ENCODE peak calls at places on chromosomes 16 and 17, in ten cellular contexts. X is heart right ventricle, T is AG04450, V is bronchial epithelial cell, M is tibial nerve, F is Peyer's patch, G is AG09309, N is adrenal gland, E is ovary, A is Panc1. K is an unnamed sample.

GRCh38 chr16:58194790-58195189 is 3.1 kb downstream of the CSNK2A2 start:
- DNase-seq in G (no peak), A (no peak), X (no peak), M (no peak), F (no peak), E (no peak), V (no peak), N (no peak), T (no peak), K (no peak)

GRCh38 chr17:752620-753219 is 656 bp upstream of the GEMIN4 start:
- DNase-seq in E (peak), N (peak), F (peak), M (peak), A (no peak), G (no peak), V (no peak), T (peak), X (peak), K (no peak)

GRCh38 chr16:52068447-52069074 is 478.4 kb downstream of the TOX3 start:
- DNase-seq in M (no peak), X (no peak), E (no peak), N (peak), G (no peak), F (no peak), T (no peak), V (peak), A (no peak), K (no peak)

GRCh38 chr17:49691086-49691676 is 13.3 kb upstream of the SPOP start:
- DNase-seq in T (no peak), V (no peak), F (no peak), N (no peak), E (peak), X (no peak), A (no peak), G (peak), M (peak), K (no peak)

GRCh38 chr17:63709110-63709509 is 9.2 kb upstream of the LIMD2 start:
- DNase-seq in X (no peak), M (no peak), T (no peak), V (no peak), F (no peak), A (no peak), G (no peak), E (no peak), N (peak), K (no peak)

GRCh38 chr16:83187404-83187803 is 560.6 kb downstream of the CDH13 start:
- DNase-seq in X (no peak), V (peak), F (no peak), E (no peak), N (no peak), M (no peak), G (peak), A (no peak), T (peak), K (no peak)

GRCh38 chr16:67015317-67015731 is 13.6 kb upstream of the CBFB start:
- DNase-seq in E (peak), T (no peak), V (no peak), G (no peak), M (no peak), N (no peak), A (no peak), X (no peak), F (peak), K (no peak)

GRCh38 chr17:65022751-65023421 is 33.7 kb downstream of the GNA13 start:
- DNase-seq in F (no peak), E (no peak), T (no peak), M (no peak), A (peak), X (no peak), N (no peak), G (peak), V (peak), K (peak)

GRCh38 chr16:27706803-27707685 is 157.1 kb downstream of the KATNIP start:
- DNase-seq in F (peak), V (no peak), T (no peak), A (no peak), M (no peak), N (no peak), E (no peak), X (no peak), G (no peak), K (no peak)

GRCh38 chr16:49809561-49809960 is 46.4 kb downstream of the ZNF423 start:
- DNase-seq in M (no peak), V (no peak), N (no peak), F (no peak), X (no peak), T (no peak), A (no peak), G (no peak), E (no peak), K (no peak)

GRCh38 chr17:40553694-40554534 is 11.4 kb downstream of the CCR7 start:
- DNase-seq in G (no peak), A (no peak), M (peak), E (peak), T (no peak), V (no peak), F (peak), X (peak), N (peak), K (no peak)

GRCh38 chr17:63932008-63932561 is at the start of gene CD79B:
- DNase-seq in T (no peak), N (no peak), X (no peak), F (no peak), M (no peak), G (no peak), A (no peak), V (no peak), E (no peak), K (peak)

GRCh38 chr17:31697838-31698237 is 161.2 kb downstream of the COPRS start:
- DNase-seq in X (no peak), V (no peak), N (peak), G (no peak), M (no peak), F (no peak), E (no peak), A (no peak), T (no peak), K (no peak)

GRCh38 chr16:77863250-77863649 is 74.9 kb downstream of the VAT1L start:
- DNase-seq in M (no peak), A (no peak), E (no peak), F (no peak), T (no peak), X (peak), G (no peak), N (no peak), V (no peak), K (no peak)

GRCh38 chr16:75238853-75239371 is 12.5 kb downstream of the BCAR1 start:
- DNase-seq in V (no peak), E (no peak), A (no peak), M (no peak), X (no peak), T (no peak), F (no peak), N (no peak), G (no peak), K (no peak)

GRCh38 chr16:58421529-58421928 is 29.3 kb downstream of the GINS3 start:
- DNase-seq in M (no peak), N (peak), V (peak), E (no peak), F (no peak), T (no peak), G (no peak), X (peak), A (no peak), K (no peak)

GRCh38 chr17:71338396-71338795 is 782.4 kb upstream of the SOX9 start:
- DNase-seq in F (no peak), A (no peak), G (peak), T (no peak), E (no peak), M (no peak), X (no peak), N (no peak), V (peak), K (no peak)

GRCh38 chr16:67464565-67464964 is 16.4 kb downstream of the ATP6V0D1 start:
- DNase-seq in F (no peak), G (no peak), E (no peak), A (no peak), X (no peak), V (no peak), T (no peak), N (peak), M (no peak), K (no peak)

GRCh38 chr17:45828171-45829133 is 16.2 kb upstream of the SPPL2C start:
- DNase-seq in A (no peak), G (no peak), F (no peak), V (no peak), N (no peak), M (no peak), X (no peak), E (no peak), T (no peak), K (no peak)

GRCh38 chr17:69175812-69176517 is 34.3 kb upstream of the ABCA6 start:
- DNase-seq in T (peak), M (no peak), X (no peak), A (no peak), G (peak), V (peak), F (no peak), E (no peak), N (no peak), K (no peak)

GRCh38 chr17:59839646-59840328 is 53.0 kb downstream of the TUBD1 start:
- DNase-seq in A (no peak), N (peak), F (no peak), X (no peak), E (no peak), G (no peak), M (no peak), V (no peak), T (no peak), K (no peak)

GRCh38 chr16:4468972-4469371 is 5.5 kb downstream of the NMRAL1 start:
- DNase-seq in X (no peak), A (no peak), G (no peak), M (no peak), E (no peak), N (no peak), V (no peak), F (no peak), T (no peak), K (no peak)

GRCh38 chr17:36851230-36851629 is 86.0 kb upstream of the LHX1 start:
- DNase-seq in V (peak), M (no peak), F (no peak), X (no peak), G (no peak), A (peak), T (no peak), N (no peak), E (no peak), K (no peak)

GRCh38 chr16:11852092-11852809 is 909 bp upstream of the RSL1D1 start:
- DNase-seq in A (no peak), M (no peak), F (no peak), N (no peak), V (no peak), E (no peak), G (no peak), X (no peak), T (no peak), K (no peak)

GRCh38 chr17:50550661-50551432 is 3.9 kb downstream of the SPATA20 start:
- DNase-seq in E (peak), G (peak), X (peak), A (no peak), T (peak), M (peak), N (peak), F (no peak), V (peak), K (no peak)

GRCh38 chr17:39753514-39754160 is 15.9 kb downstream of the GRB7 start:
- DNase-seq in A (no peak), M (no peak), G (no peak), X (peak), F (no peak), V (no peak), T (no peak), N (peak), E (no peak), K (no peak)

GRCh38 chr16:66273644-66274334 is 92.7 kb upstream of the CDH5 start:
- DNase-seq in A (no peak), G (no peak), V (peak), T (no peak), F (no peak), X (no peak), N (peak), E (no peak), M (peak), K (no peak)

GRCh38 chr17:70074991-70075390 is at the start of gene KCNJ16:
- DNase-seq in N (no peak), X (no peak), E (no peak), T (no peak), M (no peak), A (no peak), V (peak), F (peak), G (no peak), K (no peak)

GRCh38 chr16:50245417-50246298 is 20.7 kb upstream of the ADCY7 start:
- DNase-seq in M (no peak), G (no peak), A (no peak), E (peak), V (peak), N (peak), F (peak), X (peak), T (no peak), K (no peak)

GRCh38 chr16:83418565-83418964 is 389.2 kb upstream of the HSBP1 start:
- DNase-seq in T (no peak), V (no peak), M (no peak), F (no peak), E (no peak), A (no peak), N (no peak), X (no peak), G (no peak), K (no peak)

GRCh38 chr16:29824589-29825144 is 4.4 kb downstream of the MVP start:
- DNase-seq in A (no peak), V (peak), E (no peak), X (no peak), G (no peak), F (no peak), M (no peak), N (peak), T (peak), K (no peak)

GRCh38 chr17:66386789-66387351 is 84.5 kb downstream of the PRKCA start:
- DNase-seq in G (no peak), M (no peak), F (no peak), T (no peak), X (no peak), V (peak), N (no peak), E (no peak), A (no peak), K (no peak)
- H3K4me3 ChIP-seq in G (no peak), M (no peak), F (no peak), T (no peak), X (no peak), V (no peak), N (no peak), E (no peak), A (no peak), K (no peak)

GRCh38 chr16:64715624-64716023 is 406.2 kb downstream of the CDH11 start:
- DNase-seq in E (no peak), G (no peak), T (no peak), V (no peak), A (no peak), X (no peak), N (no peak), M (no peak), F (no peak), K (no peak)

GRCh38 chr16:64712027-64712426 is 409.8 kb downstream of the CDH11 start:
- DNase-seq in F (no peak), A (no peak), T (no peak), X (no peak), M (no peak), G (no peak), V (no peak), N (no peak), E (no peak), K (no peak)

GRCh38 chr16:64711596-64711995 is 410.3 kb downstream of the CDH11 start:
- DNase-seq in A (no peak), V (no peak), M (no peak), E (no peak), N (no peak), G (no peak), F (no peak), X (no peak), T (no peak), K (no peak)

GRCh38 chr16:64705443-64705842 is 416.4 kb downstream of the CDH11 start:
- DNase-seq in T (no peak), E (no peak), F (no peak), A (no peak), M (no peak), N (no peak), V (no peak), X (no peak), G (no peak), K (no peak)

GRCh38 chr16:64711026-64711425 is 410.8 kb downstream of the CDH11 start:
- DNase-seq in G (peak), X (no peak), N (no peak), T (no peak), E (no peak), M (no peak), F (no peak), A (no peak), V (no peak), K (no peak)
- TF ChIP-seq CTCF in G (no peak), X (no peak), N (no peak), T (no peak), E (no peak), M (no peak), F (no peak), A (no peak), V (no peak), K (no peak)

DNA sequence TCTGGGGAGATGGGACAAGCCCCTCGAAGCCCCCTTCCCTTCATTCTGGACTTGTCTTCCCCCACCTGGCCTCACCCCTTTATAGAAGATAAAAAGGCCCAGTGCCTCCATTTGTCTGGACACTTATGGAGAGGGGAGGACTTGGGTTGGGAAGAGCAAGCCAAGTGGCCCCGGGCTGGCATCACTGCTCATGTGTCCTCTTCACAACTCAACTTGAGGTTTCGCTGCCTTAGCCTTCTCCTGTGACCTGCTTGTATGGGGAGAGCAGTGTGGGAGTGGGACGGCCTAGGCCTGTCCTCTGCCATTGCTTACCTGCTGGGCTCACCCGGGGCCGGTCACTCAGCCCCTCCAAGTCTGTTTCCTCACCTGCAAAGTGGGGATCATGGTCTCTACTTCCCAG is 1.4 kb downstream of the PAQR4 start:
- DNase-seq in E (no peak), G (no peak), M (no peak), V (no peak), X (no peak), N (no peak), A (no peak), T (no peak), F (no peak), K (no peak)
- H3K4me3 ChIP-seq in E (no peak), G (peak), M (no peak), V (peak), X (no peak), N (no peak), A (peak), T (peak), F (peak), K (peak)

GRCh38 chr17:42554250-42555121 is 1.8 kb downstream of the HSD17B1 start:
- DNase-seq in G (no peak), T (no peak), V (peak), A (no peak), N (peak), X (peak), E (peak), M (peak), F (peak), K (peak)
- TF ChIP-seq CTCF in G (no peak), T (no peak), V (no peak), A (no peak), N (no peak), X (no peak), E (no peak), M (no peak), F (no peak), K (no peak)

DNA sequence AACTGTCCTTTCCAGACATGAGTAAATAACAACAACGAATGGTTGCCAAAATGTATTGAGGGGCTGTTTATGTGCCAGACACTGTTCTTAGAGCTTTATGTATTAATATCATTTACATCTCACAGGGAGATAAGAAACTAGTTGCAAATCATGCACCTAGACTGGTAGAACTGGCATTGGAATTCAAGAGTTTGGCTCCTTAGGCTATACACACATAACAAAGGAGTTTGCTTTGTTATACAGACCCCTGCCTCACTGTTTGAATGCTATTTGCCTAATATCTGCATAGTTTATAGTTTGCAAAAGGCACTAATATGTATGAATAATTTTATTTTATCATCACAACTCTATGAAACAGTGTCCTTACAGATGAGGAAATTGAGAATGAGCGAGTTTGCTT is 100.0 kb downstream of the FTO start:
- DNase-seq in T (no peak), N (no peak), M (no peak), X (no peak), E (no peak), F (no peak), G (no peak), A (no peak), V (no peak), K (no peak)
- H3K4me3 ChIP-seq in T (no peak), N (no peak), M (no peak), X (no peak), E (no peak), F (no peak), G (no peak), A (no peak), V (no peak), K (no peak)

GRCh38 chr17:41835214-41835799 is 725 bp downstream of the NT5C3B start:
- DNase-seq in M (no peak), N (no peak), T (no peak), X (no peak), E (no peak), G (no peak), A (no peak), V (no peak), F (no peak), K (no peak)

GRCh38 chr17:41836550-41837196 is 641 bp upstream of the NT5C3B start:
- DNase-seq in N (no peak), M (no peak), T (no peak), A (no peak), E (no peak), X (no peak), G (no peak), F (no peak), V (no peak), K (no peak)

GRCh38 chr17:41837761-41838538 is at the start of gene KLHL10:
- DNase-seq in E (no peak), N (no peak), T (no peak), F (no peak), X (no peak), G (no peak), V (no peak), A (no peak), M (no peak), K (no peak)

GRCh38 chr17:41835800-41836549 is at the start of gene NT5C3B:
- DNase-seq in E (peak), X (peak), V (no peak), M (no peak), N (no peak), G (no peak), T (no peak), A (no peak), F (peak), K (no peak)
- TF ChIP-seq CTCF in E (no peak), X (no peak), V (no peak), M (no peak), N (no peak), G (no peak), T (no peak), A (no peak), F (no peak), K (no peak)

GRCh38 chr17:29178750-29179231 is 1.4 kb downstream of the MYO18A start:
- DNase-seq in A (no peak), M (no peak), N (peak), V (peak), F (peak), G (no peak), X (no peak), T (no peak), E (no peak), K (no peak)
- H3K4me3 ChIP-seq in A (peak), M (peak), N (no peak), V (peak), F (no peak), G (peak), X (peak), T (peak), E (no peak), K (no peak)

GRCh38 chr17:77001487-77001886 is 133.3 kb downstream of the MGAT5B start:
- DNase-seq in F (no peak), E (no peak), T (no peak), X (no peak), G (no peak), V (no peak), N (no peak), M (no peak), A (no peak), K (no peak)
- TF ChIP-seq CTCF in F (no peak), E (no peak), T (no peak), X (no peak), G (no peak), V (no peak), N (no peak), M (no peak), A (no peak), K (no peak)

DNA sequence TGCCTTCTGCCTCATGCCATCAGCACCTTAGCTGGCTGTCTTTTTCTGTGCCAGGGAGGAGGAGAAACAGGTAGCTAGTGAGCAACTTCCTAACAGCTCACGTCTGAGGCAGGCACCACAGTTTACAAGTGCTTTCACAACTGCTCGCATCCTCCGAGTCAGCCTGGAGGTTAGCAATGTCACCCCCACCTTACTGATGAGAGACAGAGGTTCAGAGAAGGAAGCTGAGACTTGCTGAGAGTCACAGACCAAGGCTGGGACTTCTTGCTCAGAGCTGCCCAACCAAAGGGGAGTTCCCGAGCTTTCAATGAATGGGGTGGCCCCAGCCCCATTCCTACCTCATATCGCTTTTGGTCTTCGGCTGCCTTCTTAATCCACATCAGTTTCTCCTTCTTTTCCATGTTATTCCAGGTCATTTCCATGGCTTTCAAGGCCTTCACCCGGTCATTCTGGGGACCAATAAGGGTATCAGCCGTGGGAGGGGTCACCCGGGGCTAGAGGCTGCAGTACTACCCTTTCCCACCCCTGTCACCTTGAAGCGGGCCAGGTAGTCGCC is 9.6 kb downstream of the UBTF start:
- DNase-seq in T (no peak), G (no peak), V (peak), A (no peak), M (no peak), F (no peak), E (no peak), N (no peak), X (no peak), K (no peak)
- H3K4me3 ChIP-seq in T (no peak), G (no peak), V (no peak), A (no peak), M (no peak), F (peak), E (no peak), N (no peak), X (no peak), K (peak)